ENCODE peak calls at places on chromosomes 11 and 22, in seven cellular contexts. X is PC-9, I is PC-3, P is mesenchymal stem cell, C is psoas muscle, J is RWPE1, F is pancreas. N is an unnamed sample.

GRCh38 chr11:66856496-66857233 is at the start of gene LRFN4:
- DNase-seq in X (no peak), P (no peak), J (peak; percentile 57), C (no peak), I (peak; percentile 57), F (no peak), N (no peak)

GRCh38 chr11:1156506-1157340 is 1.0 kb upstream of the MUC5AC start:
- DNase-seq in X (no peak), J (no peak), I (no peak), P (no peak), C (no peak), F (no peak), N (no peak)

GRCh38 chr11:115887316-115887715 is 383.1 kb upstream of the CADM1 start:
- DNase-seq in F (no peak), C (no peak), X (no peak), I (no peak), P (no peak), J (no peak), N (no peak)

GRCh38 chr22:31144223-31144622 is 3.9 kb upstream of the PLA2G3 start:
- DNase-seq in J (no peak), C (no peak), I (peak; percentile 54), P (peak; percentile 33), X (peak; percentile 57), F (no peak), N (peak; percentile 34)

GRCh38 chr11:72778535-72779494 is 15.0 kb downstream of the STARD10 start:
- DNase-seq in J (no peak), P (no peak), C (no peak), I (no peak), F (peak; percentile 75), X (no peak), N (no peak)

GRCh38 chr11:111967651-111968050 is 30.5 kb downstream of the DIXDC1 start:
- DNase-seq in X (no peak), C (no peak), I (no peak), P (no peak), J (no peak), F (no peak), N (no peak)

GRCh38 chr11:70080763-70081162 is 2.6 kb downstream of the ANO1 start:
- DNase-seq in X (peak; percentile 97), C (no peak), F (no peak), I (peak; percentile 96), J (peak; percentile 86), P (no peak), N (peak; percentile 90)

GRCh38 chr11:112877561-112877960 is 83.7 kb upstream of the NCAM1 start:
- DNase-seq in I (no peak), P (no peak), C (no peak), J (no peak), F (no peak), X (no peak), N (no peak)

GRCh38 chr22:19566599-19567382 is 42.6 kb upstream of the CLDN5 start:
- DNase-seq in P (no peak), X (no peak), C (peak; percentile 31), I (no peak), F (no peak), J (no peak), N (no peak)

GRCh38 chr11:1394936-1395772 is 5.4 kb downstream of the BRSK2 start:
- DNase-seq in J (no peak), C (peak; percentile 14), X (no peak), I (no peak), P (no peak), F (no peak), N (no peak)

GRCh38 chr22:50030315-50031188 is 18.0 kb upstream of the IL17REL start:
- DNase-seq in J (peak; percentile 69), P (peak; percentile 61), X (peak; percentile 70), I (peak; percentile 80), F (peak; percentile 53), C (peak; percentile 76), N (peak; percentile 22)

GRCh38 chr11:693887-694562 is 997 bp downstream of the DEAF1 start:
- DNase-seq in X (no peak), F (peak; percentile 57), J (no peak), C (no peak), P (no peak), I (no peak), N (no peak)

GRCh38 chr11:24754406-24754805 is 257.6 kb downstream of the LUZP2 start:
- DNase-seq in J (no peak), C (no peak), I (peak; percentile 11), X (no peak), P (no peak), F (no peak), N (peak; percentile 5)

GRCh38 chr11:7154881-7155344 is 66.1 kb downstream of the RBMXL2 start:
- DNase-seq in P (peak; percentile 32), I (no peak), X (no peak), J (no peak), C (no peak), F (no peak), N (no peak)

GRCh38 chr11:5096011-5096410 is 26.6 kb downstream of the OR52E1 start:
- DNase-seq in F (no peak), P (no peak), X (no peak), C (no peak), I (no peak), J (no peak), N (no peak)

GRCh38 chr11:71330996-71331395 is 78.6 kb upstream of the SHANK2 start:
- DNase-seq in F (no peak), C (no peak), X (no peak), P (no peak), I (no peak), J (no peak), N (no peak)

GRCh38 chr11:92854162-92854561 is 115.3 kb upstream of the MTNR1B start:
- DNase-seq in C (no peak), X (no peak), F (no peak), J (no peak), I (no peak), P (no peak), N (no peak)

GRCh38 chr11:66727883-66728759 is 895 bp downstream of the SPTBN2 start:
- DNase-seq in P (no peak), F (no peak), X (no peak), C (no peak), J (peak; percentile 20), I (no peak), N (no peak)

DNA sequence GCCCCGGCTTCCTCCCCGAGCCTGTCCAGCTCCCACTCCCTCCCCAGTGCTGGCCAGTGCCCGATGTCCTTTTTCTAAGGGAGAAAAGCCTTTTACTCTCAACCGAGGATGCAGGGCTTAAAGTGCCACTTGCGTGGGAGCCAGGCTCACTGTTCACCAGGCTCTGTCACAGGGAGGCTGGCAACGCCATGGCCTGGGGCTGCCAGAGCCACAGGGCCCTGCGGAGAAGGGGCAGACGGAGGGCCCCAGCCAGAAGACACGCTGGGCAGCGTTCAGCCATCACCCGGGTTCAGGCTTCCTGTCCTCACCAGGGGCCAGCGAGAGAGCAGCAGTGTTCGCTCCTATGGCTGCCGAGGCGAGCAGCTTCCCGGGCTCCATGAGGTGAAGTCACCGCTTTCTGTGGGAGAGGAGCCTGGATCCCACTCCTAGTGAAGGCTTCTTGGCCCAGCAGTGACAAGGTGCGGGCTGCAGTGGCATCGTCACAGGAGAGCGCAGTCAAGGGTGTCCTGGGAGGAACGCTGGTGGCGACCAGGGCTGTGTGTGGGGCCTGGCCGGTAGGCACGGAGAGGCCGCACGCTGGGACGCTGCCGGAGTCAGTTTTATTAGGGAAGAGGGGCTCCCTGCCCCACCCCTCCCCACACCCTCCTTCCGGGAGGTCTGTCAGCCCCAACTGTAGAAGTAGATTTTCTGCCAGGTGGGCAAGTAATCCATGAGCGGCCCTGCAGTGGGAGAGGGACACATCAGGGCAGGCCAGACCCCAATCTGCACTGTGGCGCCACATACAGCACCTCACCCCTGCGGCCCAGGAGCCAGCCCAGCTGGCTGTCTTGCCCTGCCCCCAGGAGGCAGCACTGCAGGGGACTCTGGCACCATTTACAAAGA is 2.8 kb upstream of the FREY1 start:
- DNase-seq in I (no peak), C (no peak), X (no peak), J (no peak), F (no peak), P (no peak), N (no peak)
- H3K27ac ChIP-seq in I (no peak overlapping the region), C (no peak overlapping the region), X (no peak overlapping the region), J (peak overlapping the region; percentile 20), F (no peak overlapping the region), P (no peak overlapping the region), N (no peak overlapping the region)

GRCh38 chr11:85843929-85844328 is 11.3 kb upstream of the CCDC83 start:
- DNase-seq in P (no peak), X (no peak), J (no peak), C (no peak), F (no peak), I (no peak), N (no peak)

GRCh38 chr11:85848556-85848955 is 6.6 kb upstream of the CCDC83 start:
- DNase-seq in P (no peak), F (no peak), X (no peak), J (no peak), I (peak; percentile 54), C (no peak), N (no peak)

GRCh38 chr11:85845052-85845631 is 10.0 kb upstream of the CCDC83 start:
- DNase-seq in X (peak; percentile 51), C (no peak), J (no peak), P (no peak), F (no peak), I (peak; percentile 62), N (peak; percentile 34)

GRCh38 chr11:85847436-85847835 is 7.7 kb upstream of the CCDC83 start:
- DNase-seq in C (no peak), F (no peak), J (no peak), I (no peak), P (no peak), X (no peak), N (no peak)

GRCh38 chr11:85844439-85845051 is 10.6 kb upstream of the CCDC83 start:
- DNase-seq in J (peak; percentile 87), I (peak; percentile 95), X (peak; percentile 100), P (no peak), C (no peak), F (no peak), N (peak; percentile 94)
- H3K27ac ChIP-seq in J (no peak overlapping the region), I (peak overlapping the region; percentile 84), X (peak overlapping the region; percentile 94), P (no peak overlapping the region), C (peak overlapping the region; percentile 55), F (no peak overlapping the region), N (peak overlapping the region; percentile 74)

GRCh38 chr22:42066133-42066761 is 4.4 kb downstream of the NAGA start:
- DNase-seq in I (no peak), P (no peak), C (no peak), J (no peak), X (no peak), F (no peak), N (no peak)
- H3K27ac ChIP-seq in I (no peak overlapping the region), P (no peak overlapping the region), C (no peak overlapping the region), J (peak overlapping the region; percentile 5), X (no peak overlapping the region), F (no peak overlapping the region), N (no peak overlapping the region)

GRCh38 chr11:78277314-78277994 is 88.7 kb downstream of the USP35 start:
- DNase-seq in P (no peak), J (no peak), X (peak; percentile 46), I (no peak), F (peak; percentile 79), C (no peak), N (no peak)

GRCh38 chr11:78276311-78276710 is 87.6 kb downstream of the USP35 start:
- DNase-seq in P (no peak), F (no peak), J (no peak), X (no peak), C (no peak), I (no peak), N (no peak)

GRCh38 chr11:78282821-78283220 is 94.1 kb downstream of the USP35 start:
- DNase-seq in I (no peak), J (no peak), F (no peak), C (no peak), P (no peak), X (no peak), N (no peak)

GRCh38 chr11:78284261-78284660 is 95.5 kb downstream of the USP35 start:
- DNase-seq in P (no peak), I (no peak), F (no peak), X (no peak), C (no peak), J (no peak), N (no peak)

GRCh38 chr11:78281511-78281910 is 92.8 kb downstream of the USP35 start:
- DNase-seq in X (no peak), J (no peak), F (no peak), C (no peak), P (no peak), I (no peak), N (no peak)
- H3K27ac ChIP-seq in X (no peak overlapping the region), J (no peak overlapping the region), F (no peak overlapping the region), C (no peak overlapping the region), P (no peak overlapping the region), I (no peak overlapping the region), N (no peak overlapping the region)

N was measured in epithelial cell of prostate.